ENCODE peak calls at places on chromosomes 2 and 18, in five cellular contexts. I, X, H, D and C are unnamed samples.

GRCh38 chr2:45505138-45505537 is 105.9 kb downstream of the SRBD1 start:
- DNase-seq in D (no peak), H (no peak), X (no peak), I (no peak), C (no peak)

GRCh38 chr2:217657252-217657651 is 345.5 kb downstream of the TNS1 start:
- DNase-seq in H (no peak), I (no peak), D (no peak), X (no peak), C (no peak)

GRCh38 chr2:51921076-51921475 is 889.1 kb upstream of the NRXN1 start:
- DNase-seq in I (no peak), H (no peak), D (no peak), X (no peak), C (no peak)

GRCh38 chr2:120678251-120678650 is 57.4 kb upstream of the GLI2 start:
- DNase-seq in H (no peak), D (peak), X (no peak), I (no peak), C (no peak)

GRCh38 chr18:8816233-8816632 is 110.9 kb downstream of the MTCL1 start:
- DNase-seq in X (no peak), D (peak), I (no peak), H (no peak), C (no peak)

GRCh38 chr2:105768961-105769452 is 24.3 kb downstream of the NCK2 start:
- DNase-seq in D (no peak), I (no peak), X (no peak), H (no peak), C (no peak)

GRCh38 chr2:121202541-121203310 is 82.3 kb downstream of the TFCP2L1 start:
- DNase-seq in D (no peak), I (no peak), H (no peak), X (no peak), C (no peak)

GRCh38 chr2:30233142-30233961 is 2.0 kb downstream of the LBH start:
- DNase-seq in H (no peak), X (no peak), I (no peak), D (peak), C (no peak)

GRCh38 chr18:62974928-62975675 is 259.8 kb downstream of the PHLPP1 start:
- DNase-seq in D (no peak), I (no peak), H (no peak), X (no peak), C (no peak)

GRCh38 chr2:23500836-23501235 is 115.9 kb downstream of the KLHL29 start:
- DNase-seq in X (no peak), I (no peak), D (no peak), H (no peak), C (no peak)

GRCh38 chr2:12363138-12363537 is 353.6 kb upstream of the TRIB2 start:
- DNase-seq in H (no peak), X (no peak), D (no peak), I (no peak), C (peak)

GRCh38 chr2:228725031-228725430 is 543.5 kb upstream of the SPHKAP start:
- DNase-seq in H (no peak), D (no peak), X (no peak), I (no peak), C (no peak)

GRCh38 chr2:188610827-188611226 is 319.2 kb downstream of the GULP1 start:
- DNase-seq in D (peak), H (no peak), X (no peak), I (no peak), C (no peak)

GRCh38 chr2:196584903-196585302 is 54.6 kb upstream of the CCDC150 start:
- DNase-seq in D (no peak), H (no peak), I (no peak), X (no peak), C (no peak)

GRCh38 chr2:116696223-116696622 is 1118.3 kb upstream of the DDX18 start:
- DNase-seq in D (no peak), H (no peak), X (no peak), I (no peak), C (peak)

GRCh38 chr2:124032799-124033198 is 7.7 kb downstream of the CNTNAP5 start:
- DNase-seq in H (no peak), D (no peak), X (no peak), I (no peak), C (no peak)

GRCh38 chr18:49691177-49691608 is 122.1 kb downstream of the ACAA2 start:
- DNase-seq in H (no peak), I (no peak), D (peak), X (no peak), C (no peak)

GRCh38 chr2:28400434-28400833 is 7.8 kb downstream of the FOSL2 start:
- DNase-seq in I (no peak), H (no peak), D (no peak), X (no peak), C (peak)

GRCh38 chr2:8115966-8116365 is 565.9 kb upstream of the ID2 start:
- DNase-seq in I (no peak), H (no peak), X (no peak), D (no peak), C (no peak)

GRCh38 chr2:57160976-57161375 is 885.6 kb upstream of the VRK2 start:
- DNase-seq in H (no peak), D (no peak), I (no peak), X (no peak), C (no peak)

GRCh38 chr18:77054606-77055428 is 77.8 kb downstream of the MBP start:
- DNase-seq in D (peak), H (peak), I (peak), X (peak), C (peak)

GRCh38 chr2:123153041-123153440 is 872.0 kb upstream of the CNTNAP5 start:
- DNase-seq in X (no peak), D (no peak), I (no peak), H (no peak), C (no peak)

GRCh38 chr18:75635096-75635495 is 207.6 kb upstream of the SMIM21 start:
- DNase-seq in D (no peak), H (no peak), X (no peak), I (no peak), C (no peak)

GRCh38 chr2:101267671-101268656 is 15.3 kb downstream of the CNOT11 start:
- DNase-seq in H (no peak), X (no peak), I (no peak), D (no peak), C (no peak)

GRCh38 chr2:44954306-44954901 is 12.9 kb downstream of the SIX3 start:
- DNase-seq in I (no peak), D (no peak), H (no peak), X (no peak), C (no peak)

GRCh38 chr2:23824777-23825212 is 102.1 kb downstream of the ATAD2B start:
- DNase-seq in H (no peak), X (no peak), D (peak), I (peak), C (peak)

GRCh38 chr2:46801731-46802664 is 113.6 kb downstream of the MCFD2 start:
- DNase-seq in I (no peak), H (no peak), X (no peak), D (no peak), C (no peak)

GRCh38 chr18:27921904-27922541 is 254.9 kb downstream of the CDH2 start:
- DNase-seq in I (peak), X (no peak), H (no peak), D (peak), C (no peak)

GRCh38 chr2:38672445-38673364 is 6.8 kb downstream of the GALM start:
- DNase-seq in H (no peak), X (no peak), D (no peak), I (no peak), C (no peak)

GRCh38 chr2:187138240-187138639 is 289.3 kb upstream of the ZSWIM2 start:
- DNase-seq in X (no peak), H (peak), D (peak), I (peak), C (peak)

GRCh38 chr2:156845806-156846558 is 409.8 kb downstream of the GPD2 start:
- DNase-seq in H (no peak), I (no peak), X (no peak), D (no peak), C (peak)

GRCh38 chr2:234550511-234551107 is 53.7 kb upstream of the ARL4C start:
- DNase-seq in I (peak), X (peak), H (peak), D (peak), C (peak)